ENCODE peak calls at places on chromosome 5, in five cellular contexts. Q is PC-3; C is stomach; E is IMR-90; H is CD8-positive, alpha-beta T cell. B is an unnamed sample. For H3K9me3, the result is how much of the 10 kb centered on the place peaks cover.

GRCh38 chr5:6812800-6813731 is 99.8 kb downstream of the TENT4A start:
- DNase-seq in Q (no peak), E (peak), C (peak), H (no peak), B (no peak)

GRCh38 chr5:179219661-179220620 is 125.3 kb downstream of the ADAMTS2 start:
- DNase-seq in H (no peak), E (no peak), Q (no peak), C (no peak), B (peak)

GRCh38 chr5:98909363-98909762 is 19.4 kb downstream of the CHD1 start:
- DNase-seq in E (no peak), Q (no peak), H (no peak), C (no peak), B (no peak)

GRCh38 chr5:54229041-54229780 is 81.2 kb downstream of the ARL15 start:
- DNase-seq in Q (peak), E (peak), C (peak), H (peak), B (peak)

GRCh38 chr5:96902876-96903275 is 26.6 kb downstream of the ERAP2 start:
- DNase-seq in C (no peak), H (no peak), Q (peak), E (no peak), B (no peak)

GRCh38 chr5:13771011-13771571 is 173.4 kb downstream of the DNAH5 start:
- DNase-seq in E (peak), C (no peak), H (no peak), Q (peak), B (no peak)

GRCh38 chr5:160054047-160054446 is 45.1 kb downstream of the TTC1 start:
- DNase-seq in E (peak), Q (peak), H (no peak), C (no peak), B (no peak)

GRCh38 chr5:59126665-59127354 is 543.9 kb downstream of the RAB3C start:
- DNase-seq in C (no peak), Q (no peak), H (no peak), E (peak), B (no peak)

GRCh38 chr5:104179057-104179456 is 616.5 kb upstream of the NUDT12 start:
- DNase-seq in E (peak), C (peak), Q (peak), H (no peak), B (no peak)

GRCh38 chr5:96880402-96881164 is 4.3 kb downstream of the ERAP2 start:
- DNase-seq in E (peak), Q (peak), H (no peak), C (no peak), B (no peak)

GRCh38 chr5:159645194-159645846 is 271.0 kb upstream of the ADRA1B start:
- DNase-seq in Q (no peak), E (no peak), C (no peak), H (no peak), B (no peak)

GRCh38 chr5:125199968-125200841 is 453.8 kb upstream of the ZNF608 start:
- DNase-seq in Q (no peak), E (no peak), C (peak), H (no peak), B (no peak)

GRCh38 chr5:94308442-94308841 is 310.0 kb downstream of the KIAA0825 start:
- DNase-seq in Q (peak), H (no peak), E (peak), C (no peak), B (no peak)

GRCh38 chr5:41334221-41334620 is 120.9 kb upstream of the C6 start:
- DNase-seq in Q (no peak), H (no peak), E (no peak), C (no peak), B (no peak)

GRCh38 chr5:136129445-136129844 is 3.2 kb upstream of the SMAD5 start:
- DNase-seq in H (no peak), Q (no peak), C (no peak), E (no peak), B (no peak)
- TF ChIP-seq CTCF in H (no peak), Q (no peak), C (no peak), E (no peak), B (no peak)

DNA sequence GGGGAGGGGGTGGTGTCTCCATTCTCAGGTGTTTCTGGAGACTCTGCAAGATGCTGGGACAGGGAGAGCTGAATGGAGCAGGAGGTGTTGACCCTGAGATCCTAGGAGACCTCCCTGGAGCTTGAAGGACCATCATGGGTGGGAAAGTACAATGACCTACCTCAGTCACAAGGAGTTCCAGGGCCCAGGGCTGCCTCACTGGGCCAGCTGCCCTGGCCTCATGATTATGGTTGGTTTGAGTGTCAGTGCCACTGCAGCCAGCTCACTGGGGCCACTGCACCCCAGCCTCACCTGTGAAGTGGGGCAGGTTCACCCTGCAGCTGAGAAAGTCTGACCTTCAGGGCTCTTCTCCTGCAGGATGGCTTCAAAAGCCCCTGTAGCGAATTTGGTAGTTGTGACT is 372.5 kb downstream of the IRX2 start:
- DNase-seq in E (no peak), Q (no peak), H (no peak), C (no peak), B (no peak)
- H3K9me3 ChIP-seq in E (under half), Q (under half), H (under half), C (under half), B (under half)

GRCh38 chr5:171680485-171680884 is 105.1 kb upstream of the SMIM23 start:
- DNase-seq in C (no peak), Q (no peak), E (no peak), H (no peak), B (no peak)
- TF ChIP-seq CTCF in C (no peak), Q (no peak), E (no peak), H (no peak), B (no peak)

GRCh38 chr5:71829206-71829605 is 110.1 kb downstream of the CARTPT start:
- DNase-seq in C (no peak), Q (no peak), H (no peak), E (no peak), B (no peak)
- H3K9me3 ChIP-seq in C (under half), Q (under half), H (under half), E (under half), B (under half)

DNA sequence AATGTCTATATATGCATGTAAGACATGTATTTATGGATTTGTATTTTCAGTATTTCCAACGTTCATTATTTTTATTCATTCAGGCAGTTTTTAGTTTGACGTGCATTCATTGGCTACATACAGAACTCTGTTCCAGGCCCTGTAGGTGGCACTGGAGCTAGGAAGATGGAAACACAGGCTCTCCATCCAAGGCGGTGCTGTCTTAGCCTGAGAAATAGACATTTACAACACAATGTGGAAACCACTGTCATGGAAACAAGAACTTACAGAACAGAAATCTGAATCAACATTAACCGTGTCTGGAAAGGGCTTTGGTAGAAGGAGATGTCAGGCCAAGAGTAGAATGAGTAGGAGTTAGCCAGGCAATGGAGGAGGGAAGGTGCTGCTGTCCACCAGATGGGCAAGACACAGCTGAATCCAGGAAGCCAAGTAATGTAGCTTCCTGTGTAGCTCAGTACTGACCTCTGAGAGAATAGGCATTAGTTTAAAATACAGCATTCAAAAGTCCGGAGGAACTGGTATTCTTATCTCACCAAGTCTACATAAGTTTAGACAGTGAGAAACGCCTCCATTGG is 388.7 kb upstream of the CDH6 start:
- DNase-seq in H (no peak), E (peak), C (no peak), Q (peak), B (no peak)
- TF ChIP-seq CTCF in H (no peak), E (peak), C (no peak), Q (peak), B (no peak)

DNA sequence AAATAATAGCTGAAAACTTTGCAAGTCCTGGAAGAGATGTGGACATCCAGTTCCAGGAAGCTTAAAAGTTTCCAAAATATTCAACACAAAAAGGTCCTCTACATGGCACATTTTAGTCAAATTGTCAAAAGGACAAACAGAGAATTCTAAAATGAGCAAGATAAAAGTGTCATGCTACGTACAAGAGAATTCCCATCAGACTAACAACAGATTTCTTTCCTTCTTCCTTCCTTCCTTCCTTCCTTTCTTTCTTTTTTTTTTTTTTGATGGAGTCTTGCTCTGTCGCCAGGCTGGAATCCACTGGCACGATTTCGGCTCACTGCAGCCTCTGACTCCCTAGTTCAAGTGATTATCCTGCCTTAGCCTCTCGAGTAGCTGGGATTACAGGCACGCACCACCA is 39.3 kb downstream of the BTNL8 start:
- DNase-seq in C (no peak), H (no peak), E (no peak), Q (no peak), B (no peak)
- H3K9me3 ChIP-seq in C (under half), H (under half), E (under half), Q (under half), B (under half)

GRCh38 chr5:121221483-121221882 is 630.2 kb upstream of the FTMT start:
- DNase-seq in E (no peak), C (no peak), H (no peak), Q (no peak), B (no peak)
- TF ChIP-seq CTCF in E (no peak), C (no peak), H (no peak), Q (no peak), B (no peak)

GRCh38 chr5:110536120-110537115 is 190.1 kb downstream of the TMEM232 start:
- DNase-seq in E (no peak), Q (no peak), C (no peak), H (no peak), B (peak)
- H3K9me3 ChIP-seq in E (under half), Q (under half), C (under half), H (under half), B (under half)

GRCh38 chr5:26663500-26663899 is 374.9 kb downstream of the CDH9 start:
- DNase-seq in C (no peak), H (no peak), E (no peak), Q (no peak), B (no peak)

GRCh38 chr5:26669523-26669922 is 368.9 kb downstream of the CDH9 start:
- DNase-seq in C (no peak), E (no peak), H (no peak), Q (no peak), B (peak)

DNA sequence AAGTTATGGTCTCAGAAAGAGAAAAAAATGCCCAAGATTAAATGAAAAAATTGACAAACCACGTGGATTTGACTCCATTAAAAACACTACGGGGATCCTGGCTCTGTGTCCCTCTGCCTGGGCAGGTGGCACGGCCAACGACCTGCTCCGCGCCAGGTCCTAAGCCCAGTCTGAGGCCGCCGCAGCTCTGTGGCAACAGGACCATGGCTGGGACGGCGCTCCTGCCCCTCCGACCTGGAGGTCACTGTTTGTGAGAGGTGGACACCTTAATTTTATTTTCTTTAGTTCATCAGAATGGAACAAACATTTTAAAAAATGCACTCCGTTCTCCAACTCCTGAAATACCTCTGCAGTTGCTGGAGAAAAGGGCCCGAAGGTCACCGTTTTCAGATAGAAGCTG is 369.4 kb downstream of the CDH9 start:
- DNase-seq in C (no peak), Q (no peak), E (no peak), H (no peak), B (no peak)
- TF ChIP-seq CTCF in C (no peak), Q (no peak), E (no peak), H (no peak), B (no peak)

GRCh38 chr5:18652404-18653215 is 1018.4 kb downstream of the TAF11L14 start:
- DNase-seq in H (no peak), C (no peak), Q (no peak), E (no peak), B (no peak)
- H3K9me3 ChIP-seq in H (under half), C (under half), Q (under half), E (under half), B (under half)